ENCODE peak calls at places on chromosomes 7 and 10, in four cellular contexts. Q is right lobe of liver; W is activated naive CD4-positive, alpha-beta T cell treated with anti-CD3 and anti-CD28 coated beads, Interleukin-2, amount 10 ng/mL, durations not matched to agents 7 days and 5 days; N is EH. L is an unnamed sample.

GRCh38 chr10:87976101-87976743 is 112.8 kb downstream of the PTEN start:
- DNase-seq in Q (no peak), W (no peak), N (peak), L (no peak)

GRCh38 chr10:115773832-115774231 is 499.2 kb downstream of the GFRA1 start:
- DNase-seq in Q (no peak), W (no peak), N (peak), L (no peak)

GRCh38 chr10:119538632-119539358 is 3.7 kb downstream of the RGS10 start:
- DNase-seq in Q (no peak), W (peak), N (peak), L (peak)

GRCh38 chr10:26994743-26995142 is 105.6 kb downstream of the ANKRD26 start:
- DNase-seq in Q (no peak), W (no peak), N (no peak), L (no peak)

GRCh38 chr10:124611738-124612137 is 132.4 kb downstream of the FAM53B start:
- DNase-seq in Q (no peak), W (peak), N (no peak), L (peak)

GRCh38 chr7:16345979-16346958 is 75.1 kb downstream of the CRPPA start:
- DNase-seq in Q (no peak), W (no peak), N (peak), L (no peak)

GRCh38 chr10:71220689-71221540 is 8.5 kb downstream of the UNC5B start:
- DNase-seq in Q (no peak), W (no peak), N (peak), L (no peak)

GRCh38 chr10:86334515-86335085 is 32.0 kb downstream of the GRID1 start:
- DNase-seq in Q (peak), W (no peak), N (no peak), L (no peak)

GRCh38 chr10:125057158-125058001 is 103.0 kb downstream of the CTBP2 start:
- DNase-seq in Q (no peak), W (no peak), N (peak), L (no peak)

GRCh38 chr7:147406521-147407115 is 1183.9 kb upstream of the C7orf33 start:
- DNase-seq in Q (no peak), W (no peak), N (peak), L (no peak)

GRCh38 chr10:5373321-5373720 is 8.6 kb downstream of the UCN3 start:
- DNase-seq in Q (no peak), W (no peak), N (no peak), L (no peak)

GRCh38 chr10:72097448-72098300 is 9.3 kb upstream of the SPOCK2 start:
- DNase-seq in Q (no peak), W (no peak), N (peak), L (no peak)

GRCh38 chr7:139041378-139042053 is 5.7 kb upstream of the ZC3HAV1L start:
- DNase-seq in Q (no peak), W (no peak), N (no peak), L (peak)

GRCh38 chr7:34755008-34755407 is 97.0 kb downstream of the NPSR1 start:
- DNase-seq in Q (no peak), W (no peak), N (no peak), L (no peak)

GRCh38 chr7:75663302-75663907 is 75.3 kb downstream of the HIP1 start:
- DNase-seq in Q (no peak), W (no peak), N (no peak), L (no peak)

GRCh38 chr7:106444068-106444655 is 159.4 kb upstream of the NAMPT start:
- DNase-seq in Q (no peak), W (no peak), N (no peak), L (no peak)

GRCh38 chr7:8387551-8388256 is 45.7 kb upstream of the NXPH1 start:
- DNase-seq in Q (no peak), W (no peak), N (no peak), L (no peak)

GRCh38 chr10:81082621-81083376 is 545.1 kb downstream of the SH2D4B start:
- DNase-seq in Q (no peak), W (no peak), N (no peak), L (no peak)

GRCh38 chr10:6737758-6738463 is 157.8 kb upstream of the PRKCQ start:
- DNase-seq in Q (no peak), W (no peak), N (peak), L (no peak)

GRCh38 chr7:80014507-80014906 is 120.1 kb upstream of the GNAI1 start:
- DNase-seq in Q (no peak), W (no peak), N (peak), L (no peak)

GRCh38 chr7:157613575-157614322 is 276.9 kb downstream of the DNAJB6 start:
- DNase-seq in Q (no peak), W (no peak), N (no peak), L (no peak)

GRCh38 chr10:132877473-132877872 is 64.9 kb downstream of the CFAP46 start:
- DNase-seq in Q (peak), W (peak), N (no peak), L (no peak)

GRCh38 chr7:30771859-30772429 is 727 bp downstream of the MINDY4 start:
- DNase-seq in Q (no peak), W (no peak), N (peak), L (no peak)

GRCh38 chr10:30366829-30367228 is 17.8 kb upstream of the MTPAP start:
- DNase-seq in Q (no peak), W (no peak), N (no peak), L (no peak)

GRCh38 chr7:131642429-131642828 is 86.0 kb upstream of the PODXL start:
- DNase-seq in Q (no peak), W (no peak), N (peak), L (no peak)

GRCh38 chr10:129426670-129427069 is 40.4 kb upstream of the MGMT start:
- DNase-seq in Q (no peak), W (no peak), N (no peak), L (no peak)

GRCh38 chr7:83663131-83663530 is 14.2 kb upstream of the SEMA3E start:
- DNase-seq in Q (no peak), W (no peak), N (no peak), L (no peak)

GRCh38 chr10:132555648-132556575 is 18.3 kb downstream of the INPP5A start:
- DNase-seq in Q (peak), W (no peak), N (no peak), L (no peak)